ENCODE peak calls at places on chromosomes 12 and 14, in five cellular contexts. One of them, this sample, is unnamed.
A peak's percentile ranks its signal among the peaks of the same experiment; 100 is the strongest.

GRCh38 chr14:103014466-103015319 is 42.7 kb downstream of the CDC42BPB start:
- DNase-seq in MM.1S: no peak
- DNase-seq in stomach: no peak
- DNase-seq in OCI-LY7: no peak
- DNase-seq in esophagus squamous epithelium: no peak
- DNase-seq in this sample: peak; percentile 30

GRCh38 chr12:14845350-14845750 is 2.0 kb upstream of the ART4 start:
- DNase-seq in MM.1S: peak; percentile 53
- DNase-seq in OCI-LY7: peak; percentile 75
- DNase-seq in esophagus squamous epithelium: no peak
- DNase-seq in stomach: peak; percentile 50
- DNase-seq in this sample: peak; percentile 44

GRCh38 chr12:20757-21156 is 45.8 kb upstream of the IQSEC3 start:
- DNase-seq in OCI-LY7: no peak
- DNase-seq in esophagus squamous epithelium: no peak
- DNase-seq in stomach: no peak
- DNase-seq in MM.1S: no peak
- DNase-seq in this sample: no peak

GRCh38 chr12:84913151-84913550 is 552 bp upstream of the SLC6A15 start:
- DNase-seq in MM.1S: no peak
- DNase-seq in stomach: no peak
- DNase-seq in OCI-LY7: no peak
- DNase-seq in esophagus squamous epithelium: no peak
- DNase-seq in this sample: peak; percentile 54

GRCh38 chr14:61934385-61934784 is 172.2 kb downstream of the SNAPC1 start:
- DNase-seq in OCI-LY7: no peak
- DNase-seq in stomach: no peak
- DNase-seq in esophagus squamous epithelium: no peak
- DNase-seq in MM.1S: no peak
- DNase-seq in this sample: peak; percentile 97

GRCh38 chr14:41167040-41167439 is 439.6 kb upstream of the LRFN5 start:
- DNase-seq in OCI-LY7: no peak
- DNase-seq in stomach: no peak
- DNase-seq in MM.1S: no peak
- DNase-seq in esophagus squamous epithelium: no peak
- DNase-seq in this sample: no peak

GRCh38 chr14:30180219-30180618 is 252.6 kb upstream of the PRKD1 start:
- DNase-seq in OCI-LY7: no peak
- DNase-seq in esophagus squamous epithelium: no peak
- DNase-seq in stomach: no peak
- DNase-seq in MM.1S: no peak
- DNase-seq in this sample: no peak

GRCh38 chr12:41008472-41008871 is 179.6 kb upstream of the PDZRN4 start:
- DNase-seq in MM.1S: no peak
- DNase-seq in stomach: no peak
- DNase-seq in esophagus squamous epithelium: no peak
- DNase-seq in OCI-LY7: no peak
- DNase-seq in this sample: no peak

GRCh38 chr12:47144769-47145168 is 65.0 kb upstream of the AMIGO2 start:
- DNase-seq in MM.1S: no peak
- DNase-seq in stomach: no peak
- DNase-seq in OCI-LY7: no peak
- DNase-seq in esophagus squamous epithelium: no peak
- DNase-seq in this sample: no peak

GRCh38 chr14:105329411-105330200 is 15.1 kb downstream of the PACS2 start:
- DNase-seq in stomach: no peak
- DNase-seq in OCI-LY7: no peak
- DNase-seq in MM.1S: no peak
- DNase-seq in esophagus squamous epithelium: no peak
- DNase-seq in this sample: no peak

GRCh38 chr12:104632724-104633181 is 176.0 kb downstream of the CHST11 start:
- DNase-seq in stomach: no peak
- DNase-seq in esophagus squamous epithelium: no peak
- DNase-seq in OCI-LY7: no peak
- DNase-seq in MM.1S: no peak
- DNase-seq in this sample: no peak

GRCh38 chr12:127663716-127664115 is 603.3 kb upstream of the TMEM132C start:
- DNase-seq in MM.1S: no peak
- DNase-seq in stomach: no peak
- DNase-seq in OCI-LY7: no peak
- DNase-seq in esophagus squamous epithelium: no peak
- DNase-seq in this sample: no peak

GRCh38 chr12:131637986-131638385 is 72.9 kb upstream of the SFSWAP start:
- DNase-seq in OCI-LY7: no peak
- DNase-seq in MM.1S: no peak
- DNase-seq in esophagus squamous epithelium: no peak
- DNase-seq in stomach: no peak
- DNase-seq in this sample: no peak

GRCh38 chr12:87274594-87275245 is 754.5 kb downstream of the C12orf50 start:
- DNase-seq in esophagus squamous epithelium: no peak
- DNase-seq in stomach: no peak
- DNase-seq in MM.1S: peak; percentile 32
- DNase-seq in OCI-LY7: peak; percentile 23
- DNase-seq in this sample: no peak

GRCh38 chr12:77946541-77947021 is 115.9 kb downstream of the NAV3 start:
- DNase-seq in stomach: no peak
- DNase-seq in MM.1S: no peak
- DNase-seq in esophagus squamous epithelium: no peak
- DNase-seq in OCI-LY7: no peak
- DNase-seq in this sample: no peak

GRCh38 chr14:99052467-99052866 is 219.5 kb downstream of the BCL11B start:
- DNase-seq in OCI-LY7: no peak
- DNase-seq in esophagus squamous epithelium: no peak
- DNase-seq in stomach: no peak
- DNase-seq in MM.1S: no peak
- DNase-seq in this sample: no peak

GRCh38 chr14:85607571-85608219 is 77.8 kb downstream of the FLRT2 start:
- DNase-seq in MM.1S: no peak
- DNase-seq in stomach: no peak
- DNase-seq in esophagus squamous epithelium: no peak
- DNase-seq in OCI-LY7: no peak
- DNase-seq in this sample: peak; percentile 83

DNA sequence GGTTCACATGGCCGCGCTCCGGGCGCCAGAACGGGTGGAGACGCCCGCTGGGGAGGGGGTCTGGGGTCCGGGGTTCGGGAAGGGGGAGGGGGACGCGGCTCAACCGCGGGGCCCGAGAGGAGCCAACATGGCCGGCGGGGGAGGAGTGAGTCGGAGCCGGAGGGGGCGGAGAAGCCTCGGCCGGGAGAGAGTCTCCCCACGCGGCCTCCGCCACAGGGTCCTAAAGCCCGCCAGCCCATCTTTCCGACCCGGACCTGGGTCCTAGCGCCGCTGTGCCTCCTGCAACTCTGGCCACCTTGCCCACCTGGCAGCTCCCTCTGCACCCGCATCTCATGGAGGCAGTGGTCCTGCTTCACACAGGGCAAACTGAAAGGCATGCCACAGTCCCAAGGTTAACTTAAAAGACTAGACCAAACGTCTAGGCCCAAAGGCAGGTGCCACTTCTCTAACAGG is at the start of gene BAZ2A:
- DNase-seq in MM.1S: peak; percentile 86
- DNase-seq in stomach: peak; percentile 90
- DNase-seq in OCI-LY7: peak; percentile 89
- DNase-seq in esophagus squamous epithelium: no peak
- DNase-seq in this sample: peak; percentile 63
- H3K4me1 ChIP-seq in MM.1S: peaks cover 36% of the 10 kb centered on the region
- H3K4me1 ChIP-seq in stomach: peaks cover 65% of the 10 kb centered on the region
- H3K4me1 ChIP-seq in OCI-LY7: peaks cover 61% of the 10 kb centered on the region
- H3K4me1 ChIP-seq in esophagus squamous epithelium: peaks cover 56% of the 10 kb centered on the region
- H3K4me1 ChIP-seq in this sample: peaks cover 5% of the 10 kb centered on the region

GRCh38 chr12:49873361-49873934 is 30.3 kb downstream of the FAIM2 start:
- DNase-seq in stomach: peak; percentile 41
- DNase-seq in esophagus squamous epithelium: no peak
- DNase-seq in MM.1S: no peak
- DNase-seq in OCI-LY7: no peak
- DNase-seq in this sample: no peak
- H3K27ac ChIP-seq in stomach: no peak overlapping the region
- H3K27ac ChIP-seq in esophagus squamous epithelium: no peak overlapping the region
- H3K27ac ChIP-seq in MM.1S: no peak overlapping the region
- H3K27ac ChIP-seq in OCI-LY7: no peak overlapping the region
- H3K27ac ChIP-seq in this sample: no peak overlapping the region

DNA sequence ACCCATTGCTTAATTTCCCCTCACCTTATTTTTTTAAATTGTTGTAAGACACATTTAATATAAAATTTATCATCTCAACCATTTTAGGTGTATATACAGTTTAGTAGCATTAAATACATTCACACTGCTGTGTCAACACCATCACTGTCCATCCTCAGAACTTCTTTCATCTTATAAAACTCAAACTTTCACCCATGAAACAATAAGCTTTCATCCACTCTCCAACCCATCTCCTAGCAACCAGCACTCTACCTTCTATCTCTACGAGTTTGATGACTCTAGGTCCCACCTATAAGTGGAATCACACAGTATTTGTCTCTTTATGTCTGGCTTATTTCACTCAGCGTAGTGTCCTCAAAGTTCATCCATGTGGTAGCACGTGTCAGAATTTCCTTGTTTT is 75.5 kb downstream of the TBX3 start:
- DNase-seq in OCI-LY7: no peak
- DNase-seq in esophagus squamous epithelium: no peak
- DNase-seq in MM.1S: no peak
- DNase-seq in stomach: no peak
- DNase-seq in this sample: no peak
- H3K4me1 ChIP-seq in OCI-LY7: no peaks in the 10 kb centered on the region
- H3K4me1 ChIP-seq in esophagus squamous epithelium: no peaks in the 10 kb centered on the region
- H3K4me1 ChIP-seq in MM.1S: no peaks in the 10 kb centered on the region
- H3K4me1 ChIP-seq in stomach: no peaks in the 10 kb centered on the region
- H3K4me1 ChIP-seq in this sample: no peaks in the 10 kb centered on the region

DNA sequence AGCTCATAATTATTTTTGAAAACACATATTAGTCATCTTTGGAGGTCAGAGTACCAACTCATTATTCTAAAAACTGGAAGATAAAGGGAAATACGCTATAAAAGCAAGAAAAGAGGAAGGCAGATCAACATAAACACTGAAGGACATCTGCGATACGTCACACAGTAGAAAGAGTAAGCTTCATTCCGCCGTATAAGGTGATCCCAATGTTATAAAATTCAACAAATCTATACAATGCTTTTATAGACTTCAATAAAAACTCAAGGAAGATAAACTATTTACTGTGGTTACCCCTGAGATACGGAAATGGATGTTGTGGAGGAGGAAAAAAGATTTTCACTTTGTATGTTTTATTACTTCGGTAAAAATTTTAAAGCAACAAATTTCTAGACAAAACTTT is 92.6 kb downstream of the ITPR2 start:
- DNase-seq in stomach: no peak
- DNase-seq in esophagus squamous epithelium: no peak
- DNase-seq in MM.1S: no peak
- DNase-seq in OCI-LY7: no peak
- DNase-seq in this sample: no peak
- H3K27ac ChIP-seq in stomach: no peak overlapping the region
- H3K27ac ChIP-seq in esophagus squamous epithelium: no peak overlapping the region
- H3K27ac ChIP-seq in MM.1S: no peak overlapping the region
- H3K27ac ChIP-seq in OCI-LY7: no peak overlapping the region
- H3K27ac ChIP-seq in this sample: no peak overlapping the region

DNA sequence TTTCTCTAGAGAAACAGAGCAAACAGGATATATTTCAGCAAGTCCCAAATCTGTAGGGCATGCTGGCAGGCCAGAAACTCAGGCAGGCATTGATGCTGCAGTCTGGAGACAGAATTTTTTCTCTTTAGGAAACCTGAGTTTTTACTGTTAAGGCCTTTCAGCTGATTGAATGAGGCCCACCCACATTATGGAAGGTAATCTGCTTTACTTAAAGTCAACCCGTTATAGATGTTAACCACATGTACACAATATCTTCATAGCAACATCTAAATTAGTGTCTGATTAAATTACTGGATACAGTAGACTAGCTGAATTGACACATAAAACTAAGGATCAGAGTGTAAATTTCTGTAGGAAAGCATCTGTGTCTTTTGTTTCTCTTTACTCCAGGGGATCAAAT is 65.2 kb downstream of the SRGAP1 start:
- DNase-seq in stomach: no peak
- DNase-seq in MM.1S: no peak
- DNase-seq in OCI-LY7: no peak
- DNase-seq in esophagus squamous epithelium: no peak
- DNase-seq in this sample: no peak
- H3K4me1 ChIP-seq in stomach: no peaks in the 10 kb centered on the region
- H3K4me1 ChIP-seq in MM.1S: no peaks in the 10 kb centered on the region
- H3K4me1 ChIP-seq in OCI-LY7: no peaks in the 10 kb centered on the region
- H3K4me1 ChIP-seq in esophagus squamous epithelium: peaks cover 3% of the 10 kb centered on the region
- H3K4me1 ChIP-seq in this sample: peaks cover 17% of the 10 kb centered on the region

DNA sequence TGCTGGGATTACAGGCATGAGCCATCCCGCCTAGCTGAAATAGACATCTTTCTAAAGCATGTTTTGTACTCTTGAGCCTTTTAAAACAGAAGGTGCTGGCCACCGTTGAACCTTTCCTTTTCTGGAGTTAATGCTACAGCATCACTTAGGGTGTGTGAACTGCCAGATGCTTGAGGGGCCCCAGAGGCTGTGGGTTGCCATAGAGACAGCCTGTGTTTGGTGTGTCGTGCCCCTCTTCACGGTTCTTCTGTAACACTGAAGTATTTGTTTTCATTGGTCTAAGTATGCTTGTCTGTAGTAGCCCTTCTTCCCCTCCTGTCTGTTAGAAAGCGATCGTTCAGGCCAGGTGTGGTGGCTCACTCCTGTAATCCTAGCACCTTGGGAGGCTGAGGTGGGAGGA is 30.8 kb downstream of the PLEKHG3 start:
- DNase-seq in stomach: no peak
- DNase-seq in esophagus squamous epithelium: no peak
- DNase-seq in MM.1S: no peak
- DNase-seq in OCI-LY7: no peak
- DNase-seq in this sample: no peak
- H3K27ac ChIP-seq in stomach: no peak overlapping the region
- H3K27ac ChIP-seq in esophagus squamous epithelium: no peak overlapping the region
- H3K27ac ChIP-seq in MM.1S: no peak overlapping the region
- H3K27ac ChIP-seq in OCI-LY7: no peak overlapping the region
- H3K27ac ChIP-seq in this sample: peak overlapping the region; percentile 10

GRCh38 chr14:65211341-65211987 is 109.1 kb upstream of the MAX start:
- DNase-seq in esophagus squamous epithelium: no peak
- DNase-seq in MM.1S: no peak
- DNase-seq in stomach: no peak
- DNase-seq in OCI-LY7: no peak
- DNase-seq in this sample: peak; percentile 70
- H3K4me1 ChIP-seq in esophagus squamous epithelium: no peaks in the 10 kb centered on the region
- H3K4me1 ChIP-seq in MM.1S: peaks cover 36% of the 10 kb centered on the region
- H3K4me1 ChIP-seq in stomach: no peaks in the 10 kb centered on the region
- H3K4me1 ChIP-seq in OCI-LY7: peaks cover 60% of the 10 kb centered on the region
- H3K4me1 ChIP-seq in this sample: peaks cover 18% of the 10 kb centered on the region

DNA sequence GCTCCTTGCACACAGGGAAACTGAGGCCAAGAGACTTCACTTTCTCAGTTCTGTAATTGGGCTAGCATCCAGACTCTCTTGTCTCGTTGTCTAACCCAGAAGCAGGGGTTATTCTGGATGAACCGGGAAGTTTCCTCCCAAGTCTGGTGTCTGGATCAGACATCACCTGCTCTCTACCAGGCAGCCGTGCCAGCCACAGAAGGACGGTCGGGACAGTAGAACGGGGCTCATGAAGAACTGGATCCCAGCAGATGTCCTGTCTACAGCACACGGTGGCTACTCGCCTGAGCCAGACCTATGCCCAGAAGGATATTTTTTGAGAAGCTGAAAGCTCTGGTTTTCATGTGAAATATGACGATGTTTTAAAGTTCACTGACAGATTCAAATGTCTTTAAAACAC is 19.1 kb upstream of the FZD10 start:
- DNase-seq in esophagus squamous epithelium: no peak
- DNase-seq in stomach: no peak
- DNase-seq in MM.1S: no peak
- DNase-seq in OCI-LY7: no peak
- DNase-seq in this sample: no peak
- H3K27ac ChIP-seq in esophagus squamous epithelium: peak overlapping the region; percentile 65
- H3K27ac ChIP-seq in stomach: no peak overlapping the region
- H3K27ac ChIP-seq in MM.1S: no peak overlapping the region
- H3K27ac ChIP-seq in OCI-LY7: no peak overlapping the region
- H3K27ac ChIP-seq in this sample: no peak overlapping the region